ENCODE peak calls at places on chromosomes 7 and 10, in five cellular contexts. K, S, Z, W and R are unnamed samples.

GRCh38 chr10:6195891-6196290 is 6.8 kb upstream of the PFKFB3 start:
- DNase-seq in K (no peak), S (no peak), Z (no peak), W (no peak), R (no peak)

GRCh38 chr7:116561697-116562483 is 37.1 kb downstream of the CAV1 start:
- DNase-seq in K (no peak), S (no peak), Z (no peak), W (no peak), R (no peak)

GRCh38 chr7:66183700-66184099 is 21.4 kb upstream of the TPST1 start:
- DNase-seq in K (no peak), S (no peak), Z (no peak), W (no peak), R (no peak)

GRCh38 chr7:5838771-5839170 is 41.8 kb upstream of the OCM start:
- DNase-seq in K (no peak), S (no peak), Z (no peak), W (no peak), R (no peak)

GRCh38 chr7:50358808-50359207 is 54.3 kb downstream of the IKZF1 start:
- DNase-seq in K (no peak), S (no peak), Z (no peak), W (no peak), R (no peak)

GRCh38 chr10:60863796-60864195 is 80.2 kb downstream of the RHOBTB1 start:
- DNase-seq in K (no peak), S (no peak), Z (no peak), W (no peak), R (no peak)

GRCh38 chr10:29315814-29316213 is 26.9 kb downstream of the LYZL1 start:
- DNase-seq in K (no peak), S (no peak), Z (no peak), W (no peak), R (no peak)

GRCh38 chr7:105278973-105279687 is 109.6 kb downstream of the SRPK2 start:
- DNase-seq in K (no peak), S (no peak), Z (no peak), W (no peak), R (no peak)

GRCh38 chr10:100693815-100694214 is 51.6 kb upstream of the PAX2 start:
- DNase-seq in K (no peak), S (no peak), Z (no peak), W (no peak), R (no peak)

GRCh38 chr7:87116315-87116714 is 35.9 kb upstream of the DMTF1 start:
- DNase-seq in K (no peak), S (no peak), Z (no peak), W (no peak), R (no peak)

GRCh38 chr7:265998-266850 is 23.7 kb upstream of the FOXL3 start:
- DNase-seq in K (no peak), S (no peak), Z (no peak), W (no peak), R (no peak)